ENCODE peak calls at places on chromosomes 4 and X, in four cellular contexts. One of them, this sample, is unnamed.
A peak's percentile ranks its signal among the peaks of the same experiment; 100 is the strongest.

GRCh38 chr4:5460106-5460801 is 248.1 kb downstream of the EVC2 start:
- DNase-seq in epithelial cell of esophagus: peak; percentile 24
- DNase-seq in right lobe of liver: no peak
- DNase-seq in PC-9: no peak
- DNase-seq in this sample: peak; percentile 72

GRCh38 chr4:56681158-56681848 is at the start of gene HOPX:
- DNase-seq in epithelial cell of esophagus: peak; percentile 96
- DNase-seq in right lobe of liver: no peak
- DNase-seq in PC-9: peak; percentile 92
- DNase-seq in this sample: peak; percentile 93

GRCh38 chr4:146477054-146477453 is 44.7 kb downstream of the SLC10A7 start:
- DNase-seq in epithelial cell of esophagus: peak; percentile 20
- DNase-seq in right lobe of liver: no peak
- DNase-seq in PC-9: no peak
- DNase-seq in this sample: no peak

GRCh38 chrX:12794654-12795053 is 3.4 kb downstream of the PRPS2 start:
- DNase-seq in epithelial cell of esophagus: no peak
- DNase-seq in right lobe of liver: no peak
- DNase-seq in PC-9: no peak
- DNase-seq in this sample: no peak

GRCh38 chrX:15471016-15471415 is 22.1 kb downstream of the PIR start:
- DNase-seq in epithelial cell of esophagus: peak; percentile 63
- DNase-seq in right lobe of liver: no peak
- DNase-seq in PC-9: peak; percentile 64
- DNase-seq in this sample: peak; percentile 69

GRCh38 chr4:188956566-188956965 is 817.3 kb downstream of the TRIML1 start:
- DNase-seq in epithelial cell of esophagus: peak; percentile 11
- DNase-seq in right lobe of liver: no peak
- DNase-seq in PC-9: no peak
- DNase-seq in this sample: peak; percentile 68

GRCh38 chr4:145731026-145731425 is 51.1 kb downstream of the C4orf51 start:
- DNase-seq in epithelial cell of esophagus: no peak
- DNase-seq in right lobe of liver: no peak
- DNase-seq in PC-9: no peak
- DNase-seq in this sample: peak; percentile 95

GRCh38 chr4:7383251-7383650 is 51.5 kb downstream of the PSAPL1 start:
- DNase-seq in epithelial cell of esophagus: no peak
- DNase-seq in right lobe of liver: no peak
- DNase-seq in PC-9: no peak
- DNase-seq in this sample: no peak

GRCh38 chr4:179755322-179755721 is 2313.1 kb upstream of the AGA start:
- DNase-seq in epithelial cell of esophagus: no peak
- DNase-seq in right lobe of liver: no peak
- DNase-seq in PC-9: no peak
- DNase-seq in this sample: no peak

GRCh38 chr4:95984081-95984480 is 144.2 kb downstream of the PDHA2 start:
- DNase-seq in epithelial cell of esophagus: no peak
- DNase-seq in right lobe of liver: no peak
- DNase-seq in PC-9: no peak
- DNase-seq in this sample: peak; percentile 16

GRCh38 chr4:128854433-128854832 is 44.9 kb downstream of the JADE1 start:
- DNase-seq in epithelial cell of esophagus: no peak
- DNase-seq in right lobe of liver: no peak
- DNase-seq in PC-9: no peak
- DNase-seq in this sample: no peak

GRCh38 chr4:2305766-2306501 is 44.0 kb upstream of the MXD4 start:
- DNase-seq in epithelial cell of esophagus: no peak
- DNase-seq in right lobe of liver: no peak
- DNase-seq in PC-9: peak; percentile 28
- DNase-seq in this sample: peak; percentile 84

GRCh38 chr4:176193898-176194297 is 1.5 kb downstream of the SPATA4 start:
- DNase-seq in epithelial cell of esophagus: peak; percentile 94
- DNase-seq in right lobe of liver: no peak
- DNase-seq in PC-9: no peak
- DNase-seq in this sample: no peak

GRCh38 chrX:83419030-83419792 is 88.9 kb upstream of the POU3F4 start:
- DNase-seq in epithelial cell of esophagus: no peak
- DNase-seq in right lobe of liver: no peak
- DNase-seq in PC-9: no peak
- DNase-seq in this sample: peak; percentile 13

GRCh38 chr4:108417923-108418322 is 202.5 kb upstream of the RPL34 start:
- DNase-seq in epithelial cell of esophagus: peak; percentile 23
- DNase-seq in right lobe of liver: no peak
- DNase-seq in PC-9: no peak
- DNase-seq in this sample: peak; percentile 11

GRCh38 chrX:56066016-56066415 is 166.1 kb upstream of the KLF8 start:
- DNase-seq in epithelial cell of esophagus: no peak
- DNase-seq in right lobe of liver: no peak
- DNase-seq in PC-9: no peak
- DNase-seq in this sample: no peak

GRCh38 chr4:30836231-30836630 is 116.1 kb downstream of the PCDH7 start:
- DNase-seq in epithelial cell of esophagus: no peak
- DNase-seq in right lobe of liver: no peak
- DNase-seq in PC-9: no peak
- DNase-seq in this sample: no peak

GRCh38 chrX:46704767-46705386 is 54.0 kb downstream of the SLC9A7 start:
- DNase-seq in epithelial cell of esophagus: peak; percentile 60
- DNase-seq in right lobe of liver: no peak
- DNase-seq in PC-9: no peak
- DNase-seq in this sample: no peak

GRCh38 chrX:40012800-40013682 is 84.7 kb downstream of the BCOR start:
- DNase-seq in epithelial cell of esophagus: peak; percentile 62
- DNase-seq in right lobe of liver: peak; percentile 72
- DNase-seq in PC-9: no peak
- DNase-seq in this sample: peak; percentile 87

GRCh38 chr4:70505152-70505748 is 13.1 kb upstream of the AMTN start:
- DNase-seq in epithelial cell of esophagus: peak; percentile 62
- DNase-seq in right lobe of liver: peak; percentile 73
- DNase-seq in PC-9: no peak
- DNase-seq in this sample: peak; percentile 75

GRCh38 chr4:28886934-28887333 is 1833.2 kb upstream of the PCDH7 start:
- DNase-seq in epithelial cell of esophagus: peak; percentile 46
- DNase-seq in right lobe of liver: no peak
- DNase-seq in PC-9: no peak
- DNase-seq in this sample: no peak

GRCh38 chr4:41360911-41361830 is 104.4 kb downstream of the UCHL1 start:
- DNase-seq in epithelial cell of esophagus: peak; percentile 32
- DNase-seq in right lobe of liver: peak; percentile 70
- DNase-seq in PC-9: peak; percentile 48
- DNase-seq in this sample: peak; percentile 89

GRCh38 chrX:52852110-52852872 is 15.6 kb downstream of the XAGE3 start:
- DNase-seq in epithelial cell of esophagus: peak; percentile 18
- DNase-seq in right lobe of liver: no peak
- DNase-seq in PC-9: no peak
- DNase-seq in this sample: no peak

GRCh38 chrX:45434231-45434630 is 233.6 kb upstream of the DIPK2B start:
- DNase-seq in epithelial cell of esophagus: peak; percentile 95
- DNase-seq in right lobe of liver: no peak
- DNase-seq in PC-9: no peak
- DNase-seq in this sample: no peak

GRCh38 chr4:138401330-138401729 is 159.2 kb upstream of the SLC7A11 start:
- DNase-seq in epithelial cell of esophagus: no peak
- DNase-seq in right lobe of liver: no peak
- DNase-seq in PC-9: no peak
- DNase-seq in this sample: no peak

GRCh38 chr4:109160494-109160893 is 142.0 kb downstream of the COL25A1 start:
- DNase-seq in epithelial cell of esophagus: no peak
- DNase-seq in right lobe of liver: no peak
- DNase-seq in PC-9: no peak
- DNase-seq in this sample: no peak

GRCh38 chr4:108861339-108861738 is 98.5 kb upstream of the ETNPPL start:
- DNase-seq in epithelial cell of esophagus: peak; percentile 50
- DNase-seq in right lobe of liver: no peak
- DNase-seq in PC-9: no peak
- DNase-seq in this sample: no peak

GRCh38 chrX:39677987-39678840 is 419.5 kb downstream of the BCOR start:
- DNase-seq in epithelial cell of esophagus: no peak
- DNase-seq in right lobe of liver: no peak
- DNase-seq in PC-9: no peak
- DNase-seq in this sample: no peak

GRCh38 chr4:97498875-97499274 is 644.4 kb downstream of the STPG2 start:
- DNase-seq in epithelial cell of esophagus: peak; percentile 99
- DNase-seq in right lobe of liver: no peak
- DNase-seq in PC-9: peak; percentile 64
- DNase-seq in this sample: peak; percentile 55

GRCh38 chr4:1299301-1299860 is 9.7 kb downstream of the MAEA start:
- DNase-seq in epithelial cell of esophagus: no peak
- DNase-seq in right lobe of liver: peak; percentile 25
- DNase-seq in PC-9: no peak
- DNase-seq in this sample: no peak

GRCh38 chrX:56800801-56801200 is 71.8 kb downstream of the NBDY start:
- DNase-seq in epithelial cell of esophagus: no peak
- DNase-seq in right lobe of liver: no peak
- DNase-seq in PC-9: no peak
- DNase-seq in this sample: no peak

GRCh38 chr4:168451331-168451730 is 29.0 kb downstream of the DDX60L start:
- DNase-seq in epithelial cell of esophagus: peak; percentile 5
- DNase-seq in right lobe of liver: no peak
- DNase-seq in PC-9: no peak
- DNase-seq in this sample: peak; percentile 46

GRCh38 chrX:39487166-39488006 is 610.4 kb downstream of the BCOR start:
- DNase-seq in epithelial cell of esophagus: no peak
- DNase-seq in right lobe of liver: no peak
- DNase-seq in PC-9: no peak
- DNase-seq in this sample: no peak

GRCh38 chr4:105978684-105979296 is 83.5 kb downstream of the NPNT start:
- DNase-seq in epithelial cell of esophagus: peak; percentile 75
- DNase-seq in right lobe of liver: no peak
- DNase-seq in PC-9: no peak
- DNase-seq in this sample: no peak

GRCh38 chr4:57114973-57115372 is 4.8 kb upstream of the IGFBP7 start:
- DNase-seq in epithelial cell of esophagus: no peak
- DNase-seq in right lobe of liver: no peak
- DNase-seq in PC-9: no peak
- DNase-seq in this sample: no peak

This sample was measured in DMS53.